ENCODE peak calls at places on chromosomes 11 and 22, in seven cellular contexts. T is IMR-90, X is neuronal stem cell, R is trophoblast cell, N is H1, O is mesenchymal stem cell, C is mesendoderm. P is an unnamed sample.

GRCh38 chr11:12430912-12431311 is 53.5 kb downstream of the PARVA start:
- DNase-seq in C (no peak), R (peak; percentile 65), T (peak; percentile 91), N (no peak), X (no peak), O (peak; percentile 87), P (no peak)

GRCh38 chr11:412641-413119 is 2.1 kb downstream of the SIGIRR start:
- DNase-seq in X (no peak), R (no peak), C (no peak), T (no peak), N (no peak), O (no peak), P (no peak)

GRCh38 chr22:44642096-44642644 is 59.8 kb upstream of the PRR5 start:
- DNase-seq in T (no peak), N (no peak), C (no peak), O (no peak), X (no peak), R (no peak), P (no peak)

GRCh38 chr11:45900916-45901617 is 6.0 kb downstream of the FREY1 start:
- DNase-seq in N (no peak), O (no peak), R (no peak), T (no peak), X (no peak), C (no peak), P (no peak)

GRCh38 chr11:9688716-9689511 is 25.0 kb downstream of the SWAP70 start:
- DNase-seq in O (peak; percentile 83), X (no peak), N (no peak), C (peak; percentile 46), T (peak; percentile 81), R (no peak), P (no peak)

GRCh38 chr11:94830722-94831121 is 62.6 kb downstream of the AMOTL1 start:
- DNase-seq in N (no peak), C (no peak), X (no peak), R (no peak), T (no peak), O (no peak), P (no peak)

GRCh38 chr22:44620129-44620840 is 81.7 kb upstream of the PRR5 start:
- DNase-seq in R (no peak), X (peak; percentile 89), O (peak; percentile 86), C (peak; percentile 96), N (peak; percentile 91), T (peak; percentile 50), P (peak; percentile 87)

GRCh38 chr22:39488563-39489083 is 13.5 kb upstream of the MIEF1 start:
- DNase-seq in R (no peak), C (no peak), O (no peak), T (no peak), X (no peak), N (no peak), P (no peak)

GRCh38 chr11:33588056-33588455 is 112.6 kb downstream of the C11orf91 start:
- DNase-seq in N (no peak), X (no peak), O (no peak), T (no peak), R (no peak), C (no peak), P (no peak)

GRCh38 chr11:131109256-131109655 is 193.0 kb upstream of the SNX19 start:
- DNase-seq in X (no peak), N (no peak), T (peak; percentile 79), O (peak; percentile 31), C (peak; percentile 65), R (no peak), P (no peak)

GRCh38 chr11:21115999-21116398 is 446.6 kb downstream of the NELL1 start:
- DNase-seq in X (no peak), R (no peak), C (no peak), O (no peak), N (no peak), T (no peak), P (no peak)
- H3K4me1 ChIP-seq in X (no peaks in the 10 kb centered on the region), R (no peaks in the 10 kb centered on the region), C (no peaks in the 10 kb centered on the region), O (no peaks in the 10 kb centered on the region), N (no peaks in the 10 kb centered on the region), T (no peaks in the 10 kb centered on the region), P (no peaks in the 10 kb centered on the region)

DNA sequence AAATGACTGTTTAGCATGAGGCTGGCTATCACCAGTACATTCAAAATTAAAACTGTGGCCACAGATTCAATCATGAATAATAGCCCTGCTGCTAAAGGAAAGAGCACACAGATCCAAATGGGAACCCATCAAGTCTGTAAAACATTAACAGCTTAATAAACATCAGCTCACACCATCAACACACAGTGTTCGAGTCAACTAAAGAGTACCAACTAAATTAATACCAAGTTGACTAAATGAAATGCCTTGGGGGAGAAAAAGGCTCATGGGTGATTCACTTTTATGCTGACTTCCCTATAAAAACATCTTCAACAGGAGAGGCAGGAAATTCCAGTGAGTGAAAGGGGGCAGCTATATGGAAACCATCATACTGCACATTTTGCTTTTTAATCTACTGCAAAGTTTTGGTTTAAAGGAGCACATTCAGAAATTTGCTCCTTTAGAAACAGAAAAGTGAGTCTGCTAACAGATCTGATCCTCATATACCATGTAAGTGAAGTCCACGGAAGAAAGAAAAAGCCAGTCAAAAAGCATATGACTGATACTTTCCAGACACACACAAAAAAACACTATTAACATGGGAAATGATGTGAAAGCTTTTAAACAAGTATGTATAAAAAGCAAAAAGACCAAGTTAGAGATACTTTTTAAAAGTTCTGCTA is 16.3 kb downstream of the LGR4 start:
- DNase-seq in X (no peak), R (no peak), O (no peak), N (no peak), C (no peak), T (peak; percentile 50), P (no peak)
- H3K27ac ChIP-seq in X (no peak overlapping the region), R (no peak overlapping the region), O (peak overlapping the region; percentile 87), N (no peak overlapping the region), C (no peak overlapping the region), T (no peak overlapping the region), P (no peak overlapping the region)

GRCh38 chr11:26993965-26994446 is at the start of gene FIBIN:
- DNase-seq in N (peak; percentile 61), C (peak; percentile 48), O (peak; percentile 67), R (no peak), T (peak; percentile 70), X (no peak), P (peak; percentile 61)

GRCh38 chr11:26996056-26996455 is 2.1 kb downstream of the FIBIN start:
- DNase-seq in R (no peak), X (no peak), C (no peak), O (no peak), N (no peak), T (no peak), P (no peak)

GRCh38 chr11:26992031-26992541 is 1.8 kb upstream of the FIBIN start:
- DNase-seq in O (peak; percentile 90), X (no peak), C (no peak), N (no peak), T (peak; percentile 93), R (no peak), P (no peak)

GRCh38 chr11:26994579-26995210 is 783 bp downstream of the FIBIN start:
- DNase-seq in T (no peak), C (no peak), X (no peak), N (peak; percentile 47), R (no peak), O (no peak), P (peak; percentile 39)
- H3K4ac ChIP-seq in T (peak overlapping the region; percentile 86), C (no peak overlapping the region), X (no peak overlapping the region), N (no peak overlapping the region), R (no peak overlapping the region), O (peak overlapping the region; percentile 19), P (no peak overlapping the region)

DNA sequence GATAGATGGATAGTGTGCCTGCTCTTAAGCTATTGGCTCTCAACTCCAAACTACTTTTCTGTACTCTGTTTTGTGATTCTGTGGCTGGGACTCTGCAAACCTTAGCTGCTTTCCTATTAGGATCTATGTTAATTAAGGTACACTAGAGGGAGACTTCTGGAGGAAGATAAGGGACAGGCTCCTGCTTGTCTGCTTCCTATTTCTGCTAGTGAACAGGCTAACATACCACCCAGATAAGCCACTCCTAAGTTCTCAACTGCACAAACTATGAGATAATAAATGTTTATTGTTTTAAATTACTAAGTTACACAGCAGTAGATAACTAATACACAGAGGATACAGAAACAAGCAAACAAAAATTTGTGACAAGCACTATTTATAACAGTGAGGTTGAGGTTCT is 10.2 kb upstream of the NXPE2 start:
- DNase-seq in T (no peak), O (no peak), R (no peak), X (no peak), C (peak; percentile 3), N (no peak), P (no peak)
- H3K4me1 ChIP-seq in T (no peaks in the 10 kb centered on the region), O (no peaks in the 10 kb centered on the region), R (no peaks in the 10 kb centered on the region), X (no peaks in the 10 kb centered on the region), C (no peaks in the 10 kb centered on the region), N (no peaks in the 10 kb centered on the region), P (no peaks in the 10 kb centered on the region)

GRCh38 chr22:40599731-40600130 is 36.8 kb downstream of the MRTFA start:
- DNase-seq in X (no peak), R (no peak), N (no peak), T (no peak), C (no peak), O (no peak), P (no peak)

GRCh38 chr22:40603088-40603605 is 33.4 kb downstream of the MRTFA start:
- DNase-seq in N (no peak), R (peak; percentile 20), O (peak; percentile 77), X (no peak), C (no peak), T (peak; percentile 78), P (no peak)

GRCh38 chr22:40606306-40606705 is 30.2 kb downstream of the MRTFA start:
- DNase-seq in R (no peak), C (no peak), N (no peak), X (no peak), O (no peak), T (no peak), P (no peak)

GRCh38 chr22:40605676-40606250 is 30.8 kb downstream of the MRTFA start:
- DNase-seq in X (no peak), T (peak; percentile 42), O (no peak), C (no peak), R (peak; percentile 16), N (no peak), P (no peak)

DNA sequence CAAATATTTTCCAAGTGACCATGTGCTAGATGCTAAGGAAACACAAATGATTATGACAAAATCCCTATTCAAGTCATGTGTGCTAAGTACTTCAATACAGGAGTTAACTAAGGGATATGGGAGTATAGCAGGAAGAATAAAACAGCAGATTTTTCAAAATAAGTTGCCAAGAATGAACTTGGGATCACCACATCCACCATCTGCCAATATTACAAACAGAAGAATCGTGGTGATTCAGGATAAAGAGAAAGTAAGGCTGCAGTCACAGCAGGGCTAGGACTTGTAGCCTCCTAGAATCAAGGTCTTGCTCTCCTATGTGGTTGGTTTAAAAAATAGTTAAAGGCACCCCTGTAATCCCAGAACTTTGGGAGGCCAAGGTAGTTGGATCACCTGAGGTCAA is 34.3 kb downstream of the MRTFA start:
- DNase-seq in T (no peak), N (no peak), O (no peak), C (no peak), R (no peak), X (no peak), P (no peak)
- H3K27ac ChIP-seq in T (no peak overlapping the region), N (no peak overlapping the region), O (peak overlapping the region; percentile 8), C (no peak overlapping the region), R (no peak overlapping the region), X (no peak overlapping the region), P (no peak overlapping the region)

GRCh38 chr11:64753380-64754123 is 6.2 kb downstream of the PYGM start:
- DNase-seq in T (no peak), N (no peak), C (no peak), O (no peak), R (no peak), X (no peak), P (peak; percentile 67)
- H3K4ac ChIP-seq in T (no peak overlapping the region), N (no peak overlapping the region), C (no peak overlapping the region), O (no peak overlapping the region), R (no peak overlapping the region), X (no peak overlapping the region), P (no peak overlapping the region)